ENCODE peak calls at places on chromosomes 16 and 17, in five cellular contexts. I is DND-41, T is pancreas, Z is body of pancreas, M is gastrocnemius medialis. X is an unnamed sample.

GRCh38 chr16:88538366-88539060 is 31.7 kb upstream of the ZC3H18 start:
- DNase-seq in I (no peak), T (peak; percentile 56), Z (no peak), M (no peak), X (no peak)

GRCh38 chr17:42675984-42676423 is 790 bp downstream of the PLEKHH3 start:
- DNase-seq in I (peak; percentile 28), T (peak; percentile 82), Z (peak; percentile 66), M (peak; percentile 72), X (no peak)

GRCh38 chr17:45130640-45131293 is 1.5 kb downstream of the PLCD3 start:
- DNase-seq in I (no peak), T (no peak), Z (no peak), M (peak; percentile 58), X (no peak)

GRCh38 chr17:45660474-45660873 is 123.6 kb upstream of the CRHR1 start:
- DNase-seq in I (no peak), T (no peak), Z (no peak), M (no peak), X (no peak)

GRCh38 chr16:2811703-2812471 is 5.2 kb upstream of the PRSS21 start:
- DNase-seq in I (no peak), T (peak; percentile 24), Z (no peak), M (no peak), X (no peak)

GRCh38 chr17:19386276-19386863 is 620 bp downstream of the MFAP4 start:
- DNase-seq in I (no peak), T (no peak), Z (peak; percentile 68), M (peak; percentile 76), X (no peak)

GRCh38 chr17:39108976-39109375 is 42.5 kb downstream of the PLXDC1 start:
- DNase-seq in I (no peak), T (no peak), Z (no peak), M (no peak), X (no peak)

GRCh38 chr17:31499771-31500554 is 108.5 kb downstream of the RAB11FIP4 start:
- DNase-seq in I (no peak), T (peak; percentile 71), Z (peak; percentile 71), M (peak; percentile 92), X (no peak)

GRCh38 chr16:27313422-27314160 is at the start of gene IL4R:
- DNase-seq in I (peak; percentile 60), T (peak; percentile 86), Z (peak; percentile 85), M (peak; percentile 32), X (no peak)

GRCh38 chr17:78226752-78227454 is 4.5 kb upstream of the TMEM235 start:
- DNase-seq in I (no peak), T (no peak), Z (no peak), M (no peak), X (no peak)

DNA sequence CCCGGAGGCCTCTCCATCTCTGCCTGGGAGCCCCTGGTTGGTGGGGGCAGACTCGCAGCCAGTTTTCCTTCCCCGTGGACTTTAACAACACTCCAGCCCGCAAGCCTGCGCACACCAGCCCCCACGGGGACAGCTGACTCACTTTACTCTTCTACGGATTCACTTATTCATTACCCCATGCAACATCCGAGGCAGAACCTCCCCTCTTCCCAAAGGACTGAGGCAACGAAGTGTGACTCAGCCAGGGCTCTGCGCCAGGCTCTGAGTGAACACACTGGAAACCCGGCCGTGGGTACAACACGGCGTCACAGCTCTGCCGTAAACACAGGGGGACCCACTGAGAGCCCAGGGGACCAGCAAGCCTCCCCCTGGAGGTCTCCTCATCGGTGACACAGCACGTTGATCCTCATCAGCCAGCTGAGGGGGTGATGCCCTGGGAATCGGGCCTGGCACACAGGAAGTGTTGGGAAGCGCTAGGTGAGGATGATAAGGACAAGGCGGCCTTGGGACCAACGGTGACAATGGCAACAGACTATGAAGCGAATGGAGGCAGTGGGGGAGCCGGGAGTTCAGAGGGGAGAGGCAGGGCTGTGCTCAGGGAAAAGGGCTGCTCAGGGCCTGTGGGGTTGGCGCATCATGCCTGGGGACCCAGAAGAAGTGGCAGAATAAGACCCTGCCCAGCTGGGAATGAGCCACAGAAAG is 14.6 kb downstream of the COTL1 start:
- DNase-seq in I (no peak), T (no peak), Z (peak; percentile 83), M (peak; percentile 81), X (no peak)
- H3K4me3 ChIP-seq in I (no peak overlapping the region), T (no peak overlapping the region), Z (no peak overlapping the region), M (no peak overlapping the region), X (no peak overlapping the region)

GRCh38 chr17:17769869-17770361 is 66.9 kb downstream of the SREBF1 start:
- DNase-seq in I (no peak), T (no peak), Z (no peak), M (no peak), X (no peak)
- H3K4me3 ChIP-seq in I (no peak overlapping the region), T (no peak overlapping the region), Z (no peak overlapping the region), M (no peak overlapping the region), X (no peak overlapping the region)

GRCh38 chr17:64354396-64354795 is 36.3 kb downstream of the PECAM1 start:
- DNase-seq in I (no peak), T (no peak), Z (no peak), M (no peak), X (no peak)
- H3K4me3 ChIP-seq in I (no peak overlapping the region), T (no peak overlapping the region), Z (no peak overlapping the region), M (no peak overlapping the region), X (no peak overlapping the region)

DNA sequence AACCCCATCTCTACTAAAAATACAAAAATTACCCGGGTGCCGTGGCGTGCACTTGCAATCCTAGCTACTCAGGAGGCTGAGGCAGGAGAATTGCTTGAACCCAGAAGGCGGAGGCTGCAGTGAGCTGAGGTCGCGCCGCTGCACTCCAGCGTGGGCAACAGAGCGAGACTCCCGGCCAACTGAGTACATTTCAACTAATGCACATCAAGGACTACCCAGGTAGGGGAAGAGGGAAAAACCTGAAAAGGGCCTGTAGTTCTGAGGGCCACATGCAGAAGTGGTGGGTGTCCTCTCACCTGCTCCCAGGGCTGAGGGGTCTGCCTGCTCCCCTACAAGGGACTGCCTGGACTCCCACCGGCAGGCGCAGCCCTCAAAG is 584 bp upstream of the SLC16A5 start:
- DNase-seq in I (no peak), T (no peak), Z (no peak), M (no peak), X (no peak)
- H3K4me3 ChIP-seq in I (peak overlapping the region; percentile 39), T (peak overlapping the region; percentile 48), Z (no peak overlapping the region), M (peak overlapping the region; percentile 63), X (no peak overlapping the region)

DNA sequence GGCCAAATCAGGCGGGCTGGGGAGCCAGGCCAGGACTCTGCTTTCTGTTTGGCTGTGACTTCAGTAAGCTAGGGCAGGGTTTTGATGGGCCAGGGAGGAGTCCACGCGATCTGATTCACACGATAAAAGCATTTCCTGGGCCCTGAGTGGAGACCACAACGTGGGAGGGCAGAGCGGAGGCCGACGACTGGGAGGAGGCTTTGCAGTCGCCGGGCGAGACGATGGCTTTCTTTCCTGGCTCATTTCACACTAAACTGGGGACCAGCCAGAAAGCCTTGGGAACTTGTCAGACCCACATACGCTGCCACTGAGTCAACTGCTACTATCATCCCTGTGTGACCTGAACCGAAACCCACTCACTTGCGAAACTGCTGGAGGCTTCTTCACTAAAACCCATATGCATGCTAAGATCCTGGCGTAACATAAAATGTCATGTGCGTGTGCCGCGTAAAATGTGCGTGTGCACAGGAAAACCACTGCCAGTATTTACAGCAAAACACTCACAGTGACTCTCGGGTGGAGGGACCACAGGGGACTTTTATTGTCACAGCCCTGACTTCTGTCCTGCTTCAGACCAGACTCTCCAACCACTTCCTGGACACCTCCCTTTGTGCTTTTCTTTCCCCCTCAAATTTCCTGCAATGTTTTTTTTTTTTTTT is 14.2 kb upstream of the RHBDF2 start:
- DNase-seq in I (peak; percentile 21), T (no peak), Z (peak; percentile 80), M (peak; percentile 91), X (no peak)
- H3K4me3 ChIP-seq in I (no peak overlapping the region), T (no peak overlapping the region), Z (no peak overlapping the region), M (peak overlapping the region; percentile 40), X (no peak overlapping the region)

GRCh38 chr16:56645311-56645710 is 6.4 kb upstream of the MT1B start:
- DNase-seq in I (no peak), T (no peak), Z (no peak), M (no peak), X (no peak)

GRCh38 chr16:56645838-56646237 is 5.8 kb upstream of the MT1B start:
- DNase-seq in I (no peak), T (no peak), Z (no peak), M (no peak), X (no peak)

GRCh38 chr16:56641166-56641565 is 2.7 kb downstream of the MT1A start:
- DNase-seq in I (no peak), T (no peak), Z (no peak), M (no peak), X (no peak)

GRCh38 chr16:56643833-56644232 is 5.4 kb downstream of the MT1A start:
- DNase-seq in I (no peak), T (no peak), Z (no peak), M (no peak), X (no peak)

GRCh38 chr16:56643080-56643778 is 4.8 kb downstream of the MT1A start:
- DNase-seq in I (peak; percentile 57), T (peak; percentile 88), Z (peak; percentile 91), M (peak; percentile 54), X (peak; percentile 35)
- H3K4me3 ChIP-seq in I (no peak overlapping the region), T (peak overlapping the region; percentile 47), Z (no peak overlapping the region), M (peak overlapping the region; percentile 35), X (peak overlapping the region; percentile 32)

DNA sequence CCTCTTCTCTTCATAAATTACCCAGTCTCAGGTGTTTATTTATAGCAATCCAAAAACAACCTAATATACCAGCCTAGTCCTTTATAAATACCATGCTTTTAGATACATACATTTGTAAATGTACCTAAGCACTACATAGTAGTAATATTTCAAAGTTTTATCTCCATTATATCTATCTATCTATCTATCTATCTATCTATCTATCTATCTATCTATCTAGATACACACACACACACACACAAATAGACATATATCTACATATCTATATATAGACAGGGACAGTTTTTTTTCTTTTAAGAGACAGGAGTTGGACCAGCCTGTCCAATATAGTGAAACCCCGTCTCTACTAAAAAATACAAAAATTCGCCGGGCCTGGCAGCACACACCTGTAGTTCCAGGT is 5.8 kb downstream of the CEP20 start:
- DNase-seq in I (no peak), T (no peak), Z (no peak), M (no peak), X (no peak)
- H3K4me3 ChIP-seq in I (no peak overlapping the region), T (no peak overlapping the region), Z (no peak overlapping the region), M (no peak overlapping the region), X (no peak overlapping the region)

DNA sequence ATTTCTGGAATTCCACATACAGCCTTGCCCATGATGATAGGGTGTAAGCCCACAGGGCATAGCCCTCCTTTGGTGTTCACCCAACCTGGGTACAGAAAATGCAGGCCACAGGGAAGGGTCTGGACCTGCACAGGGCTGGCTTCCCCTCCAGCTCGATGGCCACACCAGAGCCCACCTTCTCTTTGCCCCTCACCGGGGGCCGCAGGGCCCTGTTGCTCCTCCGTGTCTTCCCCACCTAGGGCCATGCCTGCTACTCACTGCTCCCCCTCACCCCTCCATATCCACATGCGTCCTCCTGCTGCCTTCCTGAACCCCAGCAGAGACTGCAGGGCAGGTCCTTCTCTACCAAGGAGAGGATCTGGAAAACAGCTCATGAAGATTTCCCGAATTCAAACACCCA is 20.3 kb downstream of the CDIP1 start:
- DNase-seq in I (no peak), T (no peak), Z (no peak), M (no peak), X (no peak)
- H3K4me3 ChIP-seq in I (no peak overlapping the region), T (no peak overlapping the region), Z (no peak overlapping the region), M (no peak overlapping the region), X (no peak overlapping the region)

X was measured in Jurkat, Clone E6-1.